ENCODE peak calls at places on chromosomes 6 and 20, in five cellular contexts. Z is HEK293T, Y is omental fat pad, A is skeletal muscle cell, R is T1000. O is an unnamed sample.

GRCh38 chr20:63709149-63709527 is 1.3 kb downstream of the ZGPAT start:
- DNase-seq in Z (peak), Y (no peak), A (no peak), R (no peak), O (no peak)

GRCh38 chr20:7853493-7853892 is 86.8 kb downstream of the HAO1 start:
- DNase-seq in Z (no peak), Y (no peak), A (no peak), R (no peak), O (no peak)

GRCh38 chr6:155272353-155273222 is 8.8 kb downstream of the CLDN20 start:
- DNase-seq in Z (no peak), Y (no peak), A (no peak), R (no peak), O (no peak)

GRCh38 chr6:79949235-79949634 is 1.9 kb upstream of the ELOVL4 start:
- DNase-seq in Z (peak), Y (no peak), A (no peak), R (no peak), O (peak)

GRCh38 chr6:55678330-55679224 is 99.6 kb upstream of the HMGCLL1 start:
- DNase-seq in Z (peak), Y (no peak), A (no peak), R (no peak), O (no peak)

GRCh38 chr6:125781307-125781868 is 9.4 kb upstream of the NCOA7 start:
- DNase-seq in Z (no peak), Y (no peak), A (no peak), R (no peak), O (no peak)

GRCh38 chr20:40434122-40434521 is 254.9 kb downstream of the MAFB start:
- DNase-seq in Z (no peak), Y (no peak), A (no peak), R (no peak), O (no peak)

GRCh38 chr6:4772750-4773149 is 3.5 kb upstream of the CDYL start:
- DNase-seq in Z (no peak), Y (no peak), A (no peak), R (no peak), O (no peak)

GRCh38 chr20:25090492-25091429 is 8.8 kb upstream of the VSX1 start:
- DNase-seq in Z (no peak), Y (no peak), A (no peak), R (no peak), O (no peak)

GRCh38 chr6:119915971-119916370 is 566.4 kb upstream of the MAN1A1 start:
- DNase-seq in Z (no peak), Y (no peak), A (no peak), R (no peak), O (no peak)

GRCh38 chr6:130969807-130970491 is 93.1 kb downstream of the EPB41L2 start:
- DNase-seq in Z (peak), Y (no peak), A (no peak), R (no peak), O (no peak)

GRCh38 chr6:3290501-3291211 is 31.9 kb downstream of the PSMG4 start:
- DNase-seq in Z (no peak), Y (no peak), A (no peak), R (no peak), O (no peak)

GRCh38 chr6:56753801-56754200 is 111.1 kb upstream of the DST start:
- DNase-seq in Z (no peak), Y (no peak), A (no peak), R (no peak), O (no peak)

GRCh38 chr6:156887623-156888269 is 110.6 kb downstream of the ARID1B start:
- DNase-seq in Z (no peak), Y (no peak), A (no peak), R (no peak), O (no peak)

GRCh38 chr6:139265512-139266190 is 26.1 kb downstream of the TXLNB start:
- DNase-seq in Z (no peak), Y (no peak), A (no peak), R (no peak), O (no peak)

GRCh38 chr6:4319992-4320683 is 184.8 kb upstream of the ECI2 start:
- DNase-seq in Z (no peak), Y (no peak), A (peak), R (no peak), O (no peak)

GRCh38 chr6:148898360-148899005 is 151.7 kb downstream of the UST start:
- DNase-seq in Z (no peak), Y (no peak), A (no peak), R (no peak), O (peak)

GRCh38 chr6:158854214-158855101 is 35.3 kb upstream of the EZR start:
- DNase-seq in Z (no peak), Y (no peak), A (no peak), R (no peak), O (no peak)

GRCh38 chr6:142822383-142822782 is 122.6 kb downstream of the HIVEP2 start:
- DNase-seq in Z (no peak), Y (no peak), A (no peak), R (no peak), O (no peak)

GRCh38 chr20:48597521-48598302 is 230.1 kb downstream of the PREX1 start:
- DNase-seq in Z (no peak), Y (no peak), A (no peak), R (no peak), O (no peak)

GRCh38 chr20:19907326-19908056 is 109.7 kb upstream of the NAA20 start:
- DNase-seq in Z (no peak), Y (no peak), A (no peak), R (no peak), O (no peak)

GRCh38 chr20:53839423-53840176 is 230.8 kb downstream of the BCAS1 start:
- DNase-seq in Z (no peak), Y (no peak), A (no peak), R (no peak), O (no peak)

GRCh38 chr6:106754215-106754614 is 124.8 kb downstream of the QRSL1 start:
- DNase-seq in Z (no peak), Y (no peak), A (no peak), R (no peak), O (no peak)

GRCh38 chr20:53826597-53827291 is 233.1 kb upstream of the ZNF217 start:
- DNase-seq in Z (no peak), Y (no peak), A (no peak), R (no peak), O (no peak)

GRCh38 chr20:14790771-14791517 is 453.5 kb upstream of the FLRT3 start:
- DNase-seq in Z (no peak), Y (no peak), A (peak), R (no peak), O (no peak)

GRCh38 chr20:32021091-32021490 is 10.9 kb downstream of the CCM2L start:
- DNase-seq in Z (no peak), Y (no peak), A (no peak), R (no peak), O (no peak)

GRCh38 chr6:151096255-151096612 is 143.5 kb upstream of the AKAP12 start:
- DNase-seq in Z (no peak), Y (no peak), A (peak), R (no peak), O (no peak)

GRCh38 chr6:132198896-132199295 is 202.4 kb downstream of the MOXD1 start:
- DNase-seq in Z (no peak), Y (no peak), A (peak), R (no peak), O (no peak)

O was measured in tibial nerve.